ENCODE peak calls at places on chromosomes 5 and 9, in six cellular contexts. E, V, T, K, H and A are unnamed samples.

GRCh38 chr5:19179561-19179960 is 808.4 kb downstream of the CDH18 start:
- DNase-seq in K (no peak), T (no peak), V (no peak), H (no peak), E (no peak), A (no peak)

GRCh38 chr5:111124793-111125192 is 32.6 kb downstream of the WDR36 start:
- DNase-seq in H (no peak), K (no peak), T (no peak), E (no peak), V (no peak), A (no peak)

GRCh38 chr5:96127538-96127937 is 165.9 kb upstream of the ELL2 start:
- DNase-seq in E (no peak), V (no peak), H (no peak), K (no peak), T (no peak), A (no peak)

GRCh38 chr5:120682851-120683250 is 218.8 kb downstream of the PRR16 start:
- DNase-seq in K (no peak), T (no peak), E (no peak), H (no peak), V (peak), A (peak)

GRCh38 chr5:32842798-32843531 is 131.8 kb downstream of the NPR3 start:
- DNase-seq in E (no peak), H (no peak), V (no peak), K (no peak), T (no peak), A (no peak)

GRCh38 chr9:76216161-76216649 is 178.0 kb downstream of the RFK start:
- DNase-seq in T (peak), K (no peak), H (no peak), E (no peak), V (peak), A (peak)

GRCh38 chr5:15645776-15646175 is 145.8 kb downstream of the FBXL7 start:
- DNase-seq in E (no peak), K (no peak), T (no peak), H (no peak), V (no peak), A (peak)

GRCh38 chr9:128344931-128345605 is 4.7 kb downstream of the SLC27A4 start:
- DNase-seq in T (no peak), H (no peak), K (no peak), E (no peak), V (no peak), A (no peak)

GRCh38 chr9:33225319-33226152 is 14.4 kb upstream of the SPINK4 start:
- DNase-seq in E (no peak), K (peak), T (peak), H (peak), V (peak), A (peak)

GRCh38 chr9:121399883-121400607 is 30.0 kb upstream of the STOM start:
- DNase-seq in K (peak), T (peak), E (no peak), V (peak), H (peak), A (peak)

GRCh38 chr5:669842-670395 is 23.2 kb downstream of the TPPP start:
- DNase-seq in E (no peak), V (no peak), K (no peak), H (no peak), T (no peak), A (no peak)

GRCh38 chr9:133003071-133003461 is 24.6 kb downstream of the GFI1B start:
- DNase-seq in K (no peak), V (no peak), H (no peak), E (peak), T (no peak), A (no peak)

GRCh38 chr5:76867827-76868693 is 18.2 kb downstream of the S100Z start:
- DNase-seq in E (peak), K (peak), T (peak), V (peak), H (peak), A (peak)

GRCh38 chr9:137951597-137952490 is 74.3 kb downstream of the CACNA1B start:
- DNase-seq in V (no peak), E (no peak), T (no peak), K (no peak), H (no peak), A (no peak)

GRCh38 chr5:136132087-136132486 is 558 bp upstream of the SMAD5 start:
- DNase-seq in H (peak), E (no peak), K (peak), V (no peak), T (peak), A (no peak)

GRCh38 chr5:83991566-83992224 is 271.0 kb upstream of the HAPLN1 start:
- DNase-seq in T (no peak), H (no peak), K (no peak), V (no peak), E (no peak), A (peak)

GRCh38 chr5:40667171-40667663 is 12.5 kb upstream of the PTGER4 start:
- DNase-seq in V (no peak), H (no peak), K (peak), E (no peak), T (no peak), A (no peak)

GRCh38 chr9:35195683-35196082 is 33.9 kb downstream of the UNC13B start:
- DNase-seq in V (no peak), H (no peak), T (no peak), E (no peak), K (no peak), A (peak)

GRCh38 chr5:158903006-158903405 is 196.7 kb downstream of the EBF1 start:
- DNase-seq in E (no peak), H (no peak), V (no peak), K (no peak), T (no peak), A (no peak)

GRCh38 chr5:147442134-147442726 is 67.6 kb downstream of the DPYSL3 start:
- DNase-seq in H (no peak), V (no peak), T (no peak), K (no peak), E (no peak), A (peak)

GRCh38 chr5:59164041-59164830 is 581.4 kb downstream of the RAB3C start:
- DNase-seq in V (peak), E (no peak), H (no peak), T (no peak), K (no peak), A (peak)

GRCh38 chr5:912356-913091 is 19.8 kb downstream of the TRIP13 start:
- DNase-seq in H (no peak), E (peak), T (peak), V (peak), K (no peak), A (peak)

GRCh38 chr9:116284518-116284917 is 130.9 kb downstream of the PAPPA start:
- DNase-seq in T (no peak), E (no peak), H (no peak), K (no peak), V (no peak), A (no peak)

GRCh38 chr9:106890621-106891020 is 27.7 kb downstream of the ZNF462 start:
- DNase-seq in T (no peak), E (no peak), H (no peak), K (no peak), V (no peak), A (no peak)

GRCh38 chr9:134327671-134328231 is 1.5 kb downstream of the RXRA start:
- DNase-seq in T (no peak), V (no peak), K (no peak), H (no peak), E (no peak), A (no peak)

GRCh38 chr5:98631311-98632054 is 142.0 kb upstream of the RGMB start:
- DNase-seq in H (no peak), K (no peak), T (peak), E (no peak), V (peak), A (peak)

GRCh38 chr5:173065155-173065554 is 9.0 kb downstream of the CREBRF start:
- DNase-seq in K (no peak), V (no peak), E (no peak), T (no peak), H (no peak), A (no peak)

GRCh38 chr9:128218518-128219389 is 15.6 kb downstream of the DNM1 start:
- DNase-seq in H (peak), V (peak), T (peak), K (peak), E (peak), A (peak)

GRCh38 chr5:134451618-134452505 is 40.2 kb upstream of the CDKN2AIPNL start:
- DNase-seq in V (peak), E (no peak), K (peak), H (no peak), T (peak), A (peak)

GRCh38 chr5:61466017-61466416 is 134.0 kb downstream of the ZSWIM6 start:
- DNase-seq in H (no peak), K (no peak), V (no peak), T (no peak), E (no peak), A (no peak)

GRCh38 chr9:79492092-79492995 is 79.4 kb upstream of the TLE4 start:
- DNase-seq in T (peak), V (no peak), E (no peak), K (no peak), H (no peak), A (no peak)

GRCh38 chr5:81517462-81517861 is 123.5 kb upstream of the ACOT12 start:
- DNase-seq in E (no peak), V (peak), T (no peak), H (no peak), K (no peak), A (peak)

GRCh38 chr9:124190761-124191160 is 67.0 kb upstream of the NEK6 start:
- DNase-seq in H (peak), V (no peak), E (no peak), K (no peak), T (no peak), A (no peak)

GRCh38 chr5:168085321-168086040 is 206.0 kb upstream of the WWC1 start:
- DNase-seq in T (no peak), K (no peak), V (no peak), E (no peak), H (no peak), A (peak)

GRCh38 chr5:66144799-66145390 is 795 bp downstream of the SREK1 start:
- DNase-seq in E (no peak), H (no peak), K (no peak), V (no peak), T (no peak), A (no peak)

GRCh38 chr9:136080716-136081112 is 14.4 kb downstream of the NACC2 start:
- DNase-seq in E (no peak), V (no peak), K (no peak), T (no peak), H (no peak), A (no peak)

GRCh38 chr5:3359642-3360041 is 236.0 kb upstream of the IRX1 start:
- DNase-seq in E (peak), T (no peak), K (no peak), H (no peak), V (no peak), A (no peak)

GRCh38 chr5:97670447-97670846 is 487.4 kb upstream of the RIOK2 start:
- DNase-seq in E (no peak), T (no peak), V (no peak), H (no peak), K (no peak), A (no peak)